ENCODE peak calls at places on chromosomes 6 and 20, in five cellular contexts. J, S, G, P and N are unnamed samples.

GRCh38 chr6:4370066-4370465 is 234.7 kb upstream of the ECI2 start:
- DNase-seq in J (no peak), S (peak; percentile 74), G (no peak), P (no peak), N (no peak)

GRCh38 chr20:49909499-49910339 is 5.6 kb downstream of the SPATA2 start:
- DNase-seq in J (no peak), S (no peak), G (no peak), P (peak; percentile 23), N (peak; percentile 19)

GRCh38 chr6:88141641-88142298 is 24.4 kb downstream of the CNR1 start:
- DNase-seq in J (no peak), S (no peak), G (no peak), P (no peak), N (no peak)

GRCh38 chr6:12395898-12396297 is 105.7 kb downstream of the EDN1 start:
- DNase-seq in J (no peak), S (no peak), G (no peak), P (no peak), N (no peak)

GRCh38 chr6:20946037-20946436 is 411.8 kb downstream of the CDKAL1 start:
- DNase-seq in J (no peak), S (no peak), G (peak; percentile 9), P (no peak), N (no peak)

GRCh38 chr6:16543491-16543890 is 217.8 kb downstream of the ATXN1 start:
- DNase-seq in J (no peak), S (no peak), G (no peak), P (no peak), N (no peak)

GRCh38 chr20:46990017-46990810 is 95.6 kb downstream of the EYA2 start:
- DNase-seq in J (peak; percentile 24), S (no peak), G (peak; percentile 67), P (peak; percentile 5), N (no peak)

GRCh38 chr6:157430834-157431233 is 49.8 kb downstream of the ZDHHC14 start:
- DNase-seq in J (no peak), S (no peak), G (no peak), P (no peak), N (no peak)

GRCh38 chr6:36130672-36131516 is 581 bp downstream of the MAPK13 start:
- DNase-seq in J (peak; percentile 77), S (no peak), G (peak; percentile 77), P (no peak), N (no peak)

GRCh38 chr6:25066593-25066992 is 130.8 kb upstream of the RIPOR2 start:
- DNase-seq in J (no peak), S (no peak), G (no peak), P (no peak), N (no peak)

GRCh38 chr6:128617285-128617684 is 96.9 kb upstream of the PTPRK start:
- DNase-seq in J (no peak), S (no peak), G (no peak), P (no peak), N (no peak)

GRCh38 chr6:140586426-140587061 is 1212.1 kb upstream of the CITED2 start:
- DNase-seq in J (peak; percentile 55), S (no peak), G (peak; percentile 50), P (no peak), N (no peak)

GRCh38 chr6:22214314-22214713 is 82.5 kb downstream of the PRL start:
- DNase-seq in J (no peak), S (no peak), G (no peak), P (no peak), N (no peak)

GRCh38 chr20:2224246-2224645 is 71.6 kb upstream of the TGM3 start:
- DNase-seq in J (no peak), S (no peak), G (no peak), P (no peak), N (no peak)

GRCh38 chr6:157838718-157839430 is 15.8 kb downstream of the SNX9 start:
- DNase-seq in J (no peak), S (no peak), G (no peak), P (no peak), N (no peak)

GRCh38 chr6:44715925-44716324 is 328.4 kb downstream of the CDC5L start:
- DNase-seq in J (no peak), S (no peak), G (no peak), P (no peak), N (no peak)

GRCh38 chr6:149095842-149096241 is 221.7 kb upstream of the TAB2 start:
- DNase-seq in J (no peak), S (no peak), G (no peak), P (no peak), N (no peak)

GRCh38 chr6:168501561-168501960 is 60.6 kb downstream of the SMOC2 start:
- DNase-seq in J (no peak), S (no peak), G (no peak), P (no peak), N (no peak)

GRCh38 chr20:43991264-43991663 is 76.6 kb downstream of the TOX2 start:
- DNase-seq in J (no peak), S (no peak), G (no peak), P (no peak), N (no peak)

GRCh38 chr20:44810391-44811149 is at the start of gene RIMS4:
- DNase-seq in J (peak; percentile 22), S (no peak), G (peak; percentile 15), P (no peak), N (peak; percentile 16)

GRCh38 chr6:68497927-68498326 is 137.2 kb upstream of the ADGRB3 start:
- DNase-seq in J (no peak), S (no peak), G (no peak), P (no peak), N (no peak)

GRCh38 chr6:135503703-135504475 is 6.3 kb upstream of the AHI1 start:
- DNase-seq in J (no peak), S (no peak), G (no peak), P (no peak), N (no peak)

GRCh38 chr6:34556031-34556471 is at the start of gene SPDEF:
- DNase-seq in J (no peak), S (no peak), G (no peak), P (no peak), N (no peak)

GRCh38 chr20:60036346-60037119 is 78.3 kb downstream of the CDH26 start:
- DNase-seq in J (no peak), S (no peak), G (no peak), P (no peak), N (no peak)

GRCh38 chr20:60087563-60088105 is 129.4 kb downstream of the CDH26 start:
- DNase-seq in J (no peak), S (no peak), G (no peak), P (no peak), N (no peak)

GRCh38 chr6:101226677-101227135 is 166.8 kb upstream of the GRIK2 start:
- DNase-seq in J (no peak), S (peak; percentile 4), G (peak; percentile 2), P (no peak), N (no peak)

GRCh38 chr6:123208111-123208510 is 212.1 kb downstream of the CLVS2 start:
- DNase-seq in J (no peak), S (no peak), G (no peak), P (no peak), N (no peak)

GRCh38 chr6:141925001-141925400 is 207.7 kb upstream of the GJE1 start:
- DNase-seq in J (no peak), S (no peak), G (no peak), P (no peak), N (no peak)

GRCh38 chr6:168851460-168852103 is 402.1 kb downstream of the THBS2 start:
- DNase-seq in J (no peak), S (no peak), G (no peak), P (no peak), N (no peak)